ENCODE peak calls at places on chromosome 6, in four cellular contexts. One of them, this sample, is unnamed.

GRCh38 chr6:88492824-88493223 is 326.7 kb upstream of the CNR1 start:
- DNase-seq in A549: peak
- DNase-seq in WTC11: no peak
- DNase-seq in SK-N-SH: peak
- DNase-seq in this sample: peak

GRCh38 chr6:79188885-79189505 is 45.5 kb downstream of the HMGN3 start:
- DNase-seq in A549: no peak
- DNase-seq in SK-N-SH: no peak
- DNase-seq in WTC11: no peak
- DNase-seq in this sample: peak

GRCh38 chr6:106882133-106882532 is 92.4 kb downstream of the CD24 start:
- DNase-seq in WTC11: no peak
- DNase-seq in A549: no peak
- DNase-seq in SK-N-SH: no peak
- DNase-seq in this sample: no peak

GRCh38 chr6:170243791-170244291 is 47.0 kb downstream of the DLL1 start:
- DNase-seq in WTC11: no peak
- DNase-seq in SK-N-SH: peak
- DNase-seq in A549: no peak
- DNase-seq in this sample: no peak

GRCh38 chr6:19804362-19805145 is 32.6 kb upstream of the ID4 start:
- DNase-seq in SK-N-SH: peak
- DNase-seq in A549: peak
- DNase-seq in WTC11: peak
- DNase-seq in this sample: peak

GRCh38 chr6:156396791-156397418 is 380.3 kb upstream of the ARID1B start:
- DNase-seq in SK-N-SH: no peak
- DNase-seq in A549: no peak
- DNase-seq in WTC11: peak
- DNase-seq in this sample: no peak

GRCh38 chr6:41741625-41742490 is 5.3 kb downstream of the PGC start:
- DNase-seq in WTC11: no peak
- DNase-seq in SK-N-SH: no peak
- DNase-seq in A549: no peak
- DNase-seq in this sample: no peak

GRCh38 chr6:101393291-101394251 is at the start of gene GRIK2:
- DNase-seq in A549: peak
- DNase-seq in SK-N-SH: peak
- DNase-seq in WTC11: peak
- DNase-seq in this sample: peak

GRCh38 chr6:52297433-52297832 is 12.9 kb upstream of the MCM3 start:
- DNase-seq in WTC11: no peak
- DNase-seq in SK-N-SH: no peak
- DNase-seq in A549: no peak
- DNase-seq in this sample: no peak

GRCh38 chr6:108497883-108498282 is 62.8 kb upstream of the FOXO3 start:
- DNase-seq in A549: peak
- DNase-seq in SK-N-SH: peak
- DNase-seq in WTC11: peak
- DNase-seq in this sample: peak

GRCh38 chr6:151137441-151137984 is 102.3 kb upstream of the AKAP12 start:
- DNase-seq in A549: no peak
- DNase-seq in WTC11: no peak
- DNase-seq in SK-N-SH: no peak
- DNase-seq in this sample: no peak

GRCh38 chr6:148934534-148934933 is 187.7 kb downstream of the UST start:
- DNase-seq in A549: no peak
- DNase-seq in WTC11: no peak
- DNase-seq in SK-N-SH: no peak
- DNase-seq in this sample: no peak

GRCh38 chr6:34876451-34876850 is 11.4 kb downstream of the TAF11 start:
- DNase-seq in WTC11: no peak
- DNase-seq in SK-N-SH: no peak
- DNase-seq in A549: no peak
- DNase-seq in this sample: no peak

GRCh38 chr6:4486543-4487319 is 289.5 kb upstream of the CDYL start:
- DNase-seq in WTC11: no peak
- DNase-seq in A549: no peak
- DNase-seq in SK-N-SH: no peak
- DNase-seq in this sample: no peak

GRCh38 chr6:157496534-157497095 is 115.6 kb downstream of the ZDHHC14 start:
- DNase-seq in A549: no peak
- DNase-seq in SK-N-SH: no peak
- DNase-seq in WTC11: no peak
- DNase-seq in this sample: peak

GRCh38 chr6:145028144-145028818 is 707.0 kb downstream of the EPM2A start:
- DNase-seq in SK-N-SH: peak
- DNase-seq in A549: peak
- DNase-seq in WTC11: no peak
- DNase-seq in this sample: peak

GRCh38 chr6:115001726-115002436 is 659.1 kb upstream of the HS3ST5 start:
- DNase-seq in WTC11: no peak
- DNase-seq in A549: no peak
- DNase-seq in SK-N-SH: no peak
- DNase-seq in this sample: no peak

GRCh38 chr6:115004204-115004603 is 661.4 kb upstream of the HS3ST5 start:
- DNase-seq in WTC11: no peak
- DNase-seq in SK-N-SH: no peak
- DNase-seq in A549: no peak
- DNase-seq in this sample: no peak

GRCh38 chr6:115000736-115001135 is 657.9 kb upstream of the HS3ST5 start:
- DNase-seq in WTC11: no peak
- DNase-seq in SK-N-SH: no peak
- DNase-seq in A549: no peak
- DNase-seq in this sample: no peak

DNA sequence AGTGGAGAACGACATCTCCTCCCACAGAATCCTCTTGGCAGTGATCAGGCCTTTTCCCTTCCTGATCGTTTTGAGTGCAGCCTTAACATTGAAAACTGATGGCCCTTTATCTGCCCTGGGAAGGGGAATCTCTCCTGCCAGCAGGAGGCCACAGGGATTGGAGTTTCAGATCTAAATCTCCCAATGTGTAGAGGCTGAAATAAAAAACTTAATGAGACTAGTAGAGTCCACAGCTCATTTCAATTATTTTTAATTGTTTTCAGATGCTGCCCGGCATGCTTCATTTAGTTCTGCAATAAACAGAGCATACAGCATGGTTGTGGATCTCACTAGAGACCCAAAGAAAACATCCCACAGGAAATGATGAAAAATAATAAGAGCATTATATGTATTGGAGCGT is 662.2 kb upstream of the HS3ST5 start:
- DNase-seq in A549: no peak
- DNase-seq in SK-N-SH: peak
- DNase-seq in WTC11: no peak
- DNase-seq in this sample: no peak
- TF ChIP-seq MAX in A549: no peak
- TF ChIP-seq MAX in SK-N-SH: no peak
- TF ChIP-seq MAX in WTC11: no peak
- TF ChIP-seq MAX in this sample: no peak

GRCh38 chr6:168355716-168356522 is 36.3 kb upstream of the DACT2 start:
- DNase-seq in A549: peak
- DNase-seq in WTC11: peak
- DNase-seq in SK-N-SH: peak
- DNase-seq in this sample: no peak
- TF ChIP-seq MAX in A549: no peak
- TF ChIP-seq MAX in WTC11: no peak
- TF ChIP-seq MAX in SK-N-SH: no peak
- TF ChIP-seq MAX in this sample: no peak

GRCh38 chr6:43860285-43860684 is 90.3 kb downstream of the VEGFA start:
- DNase-seq in WTC11: no peak
- DNase-seq in SK-N-SH: no peak
- DNase-seq in A549: no peak
- DNase-seq in this sample: no peak
- TF ChIP-seq MAX in WTC11: no peak
- TF ChIP-seq MAX in SK-N-SH: no peak
- TF ChIP-seq MAX in A549: no peak
- TF ChIP-seq MAX in this sample: no peak

DNA sequence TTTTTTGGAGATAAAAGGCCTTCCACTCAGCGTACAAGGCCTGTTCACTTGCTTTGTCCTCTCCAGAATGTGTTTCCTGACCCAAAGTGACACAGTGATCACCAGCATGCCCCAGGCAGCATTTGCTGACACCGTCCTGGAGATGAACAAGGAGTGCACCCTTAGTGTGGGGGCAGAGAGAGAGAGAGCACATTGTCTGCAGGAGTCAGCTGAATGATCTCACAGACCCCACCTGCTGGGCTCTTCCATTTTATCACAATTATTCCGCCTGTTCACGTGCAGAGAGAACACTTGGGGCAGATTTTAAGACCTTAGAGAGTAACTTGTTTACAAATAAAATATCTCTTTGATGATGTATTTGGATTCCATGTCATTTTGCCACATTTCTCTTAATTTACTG is 22.4 kb upstream of the MAS1L start:
- DNase-seq in SK-N-SH: no peak
- DNase-seq in A549: no peak
- DNase-seq in WTC11: no peak
- DNase-seq in this sample: no peak
- TF ChIP-seq MAX in SK-N-SH: no peak
- TF ChIP-seq MAX in A549: no peak
- TF ChIP-seq MAX in WTC11: no peak
- TF ChIP-seq MAX in this sample: no peak

DNA sequence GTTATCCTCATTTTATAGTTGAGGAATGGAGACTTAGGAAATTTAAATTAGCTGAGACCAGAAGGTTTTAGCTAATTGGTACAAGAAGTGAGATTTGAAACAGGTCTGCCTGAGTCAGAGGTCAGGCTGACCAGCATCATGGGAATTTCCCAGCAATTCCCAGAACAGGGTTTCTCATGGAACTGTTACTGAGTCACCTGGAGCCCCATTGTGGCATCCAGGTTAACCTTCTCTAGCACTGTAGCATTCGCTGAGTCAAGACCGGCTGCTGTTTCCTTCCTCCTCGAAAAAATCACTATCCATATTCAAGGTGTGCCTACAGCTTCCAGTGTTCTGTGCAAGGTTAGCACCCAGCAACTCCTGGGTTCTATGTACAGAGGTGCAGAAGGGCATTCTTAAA is 238.0 kb upstream of the MAN1A1 start:
- DNase-seq in A549: no peak
- DNase-seq in WTC11: no peak
- DNase-seq in SK-N-SH: no peak
- DNase-seq in this sample: no peak
- TF ChIP-seq MAX in A549: no peak
- TF ChIP-seq MAX in WTC11: no peak
- TF ChIP-seq MAX in SK-N-SH: no peak
- TF ChIP-seq MAX in this sample: no peak